ENCODE peak calls at places on chromosomes 11 and 22, in seven cellular contexts. Z, C, A, M, X, Y and K are unnamed samples.

GRCh38 chr22:27597703-27598444 is 203.7 kb downstream of the MN1 start:
- DNase-seq in X (no peak), A (no peak), Z (no peak), M (no peak), Y (peak), C (no peak), K (no peak)

GRCh38 chr11:61553373-61554171 is 27.3 kb downstream of the SYT7 start:
- DNase-seq in X (no peak), Y (no peak), Z (no peak), M (no peak), A (no peak), C (no peak), K (no peak)

GRCh38 chr22:42313804-42314581 is 43.5 kb upstream of the TCF20 start:
- DNase-seq in C (no peak), A (peak), Y (peak), M (no peak), Z (peak), X (peak), K (no peak)

GRCh38 chr11:130831506-130832385 is 84.5 kb downstream of the SNX19 start:
- DNase-seq in M (no peak), X (no peak), A (peak), Y (no peak), C (no peak), Z (no peak), K (no peak)

GRCh38 chr11:116928102-116928777 is 90.8 kb upstream of the APOA1 start:
- DNase-seq in Y (no peak), C (peak), M (no peak), A (no peak), Z (no peak), X (peak), K (peak)

GRCh38 chr11:35815556-35816315 is 128.1 kb upstream of the LDLRAD3 start:
- DNase-seq in A (no peak), Y (no peak), Z (no peak), C (no peak), M (no peak), X (no peak), K (no peak)

GRCh38 chr11:57649826-57650738 is at the start of gene YPEL4:
- DNase-seq in M (peak), Z (peak), A (peak), X (no peak), Y (no peak), C (no peak), K (no peak)

GRCh38 chr22:23613193-23613973 is 18.7 kb downstream of the DRICH1 start:
- DNase-seq in A (no peak), C (no peak), X (no peak), Z (no peak), M (no peak), Y (no peak), K (no peak)

GRCh38 chr11:58392741-58393140 is 13.9 kb downstream of the OR5B3 start:
- DNase-seq in Z (no peak), Y (no peak), X (no peak), C (no peak), M (no peak), A (no peak), K (no peak)

GRCh38 chr11:126939552-126939951 is 61.0 kb downstream of the KIRREL3 start:
- DNase-seq in C (no peak), X (no peak), A (no peak), M (no peak), Y (no peak), Z (no peak), K (no peak)

GRCh38 chr22:50507991-50508884 is at the start of gene NCAPH2:
- DNase-seq in Y (peak), Z (peak), X (peak), C (peak), A (peak), M (peak), K (peak)

GRCh38 chr11:63010934-63011439 is 4.7 kb downstream of the SLC22A8 start:
- DNase-seq in X (no peak), Z (no peak), A (no peak), C (no peak), Y (no peak), M (no peak), K (no peak)

GRCh38 chr11:118894192-118894591 is 10.5 kb downstream of the CXCR5 start:
- DNase-seq in A (no peak), Y (no peak), M (no peak), C (no peak), Z (no peak), X (no peak), K (no peak)

GRCh38 chr22:27578937-27579617 is 222.5 kb downstream of the MN1 start:
- DNase-seq in C (no peak), Z (no peak), M (no peak), Y (no peak), A (no peak), X (no peak), K (no peak)

GRCh38 chr22:31613286-31613903 is 48.6 kb downstream of the PISD start:
- DNase-seq in M (no peak), C (no peak), X (no peak), A (no peak), Z (no peak), Y (no peak), K (no peak)

GRCh38 chr11:44223261-44223660 is 86.7 kb downstream of the ALX4 start:
- DNase-seq in Z (no peak), A (no peak), C (no peak), X (no peak), Y (no peak), M (no peak), K (no peak)

GRCh38 chr11:102497061-102497460 is 33.5 kb downstream of the MMP7 start:
- DNase-seq in M (no peak), Y (no peak), A (no peak), C (no peak), X (no peak), Z (no peak), K (no peak)

GRCh38 chr11:57547854-57548377 is 10.5 kb downstream of the SMTNL1 start:
- DNase-seq in A (no peak), M (no peak), Y (no peak), X (peak), C (no peak), Z (no peak), K (peak)

GRCh38 chr11:118198370-118198769 is 21.9 kb upstream of the SCN2B start:
- DNase-seq in M (peak), C (no peak), A (peak), Z (peak), X (peak), Y (peak), K (peak)

GRCh38 chr11:34907934-34908593 is 8.1 kb downstream of the APIP start:
- DNase-seq in Y (no peak), X (no peak), M (no peak), C (no peak), Z (no peak), A (no peak), K (no peak)

GRCh38 chr11:75539459-75540022 is 13.8 kb upstream of the GDPD5 start:
- DNase-seq in Y (no peak), X (no peak), Z (no peak), A (no peak), M (no peak), C (no peak), K (no peak)

GRCh38 chr11:72641900-72642814 is 32.1 kb downstream of the PDE2A start:
- DNase-seq in M (peak), Y (no peak), Z (peak), A (peak), X (peak), C (no peak), K (no peak)

GRCh38 chr11:125874556-125875124 is 12.8 kb upstream of the HYLS1 start:
- DNase-seq in X (peak), A (peak), C (no peak), Y (peak), Z (peak), M (no peak), K (no peak)

GRCh38 chr22:28594784-28595324 is 84.8 kb downstream of the TTC28 start:
- DNase-seq in Z (no peak), A (peak), C (no peak), Y (peak), X (peak), M (no peak), K (no peak)

GRCh38 chr11:73555615-73556014 is 42.3 kb downstream of the FAM168A start:
- DNase-seq in Y (no peak), X (no peak), M (no peak), A (no peak), Z (no peak), C (no peak), K (no peak)

GRCh38 chr11:3947084-3947483 is 91.6 kb downstream of the STIM1 start:
- DNase-seq in Z (peak), X (no peak), M (no peak), Y (no peak), A (no peak), C (peak), K (no peak)
- TF ChIP-seq POLR2AphosphoS5 in Z (peak), X (no peak), M (no peak), Y (no peak), A (no peak), C (no peak), K (no peak)

DNA sequence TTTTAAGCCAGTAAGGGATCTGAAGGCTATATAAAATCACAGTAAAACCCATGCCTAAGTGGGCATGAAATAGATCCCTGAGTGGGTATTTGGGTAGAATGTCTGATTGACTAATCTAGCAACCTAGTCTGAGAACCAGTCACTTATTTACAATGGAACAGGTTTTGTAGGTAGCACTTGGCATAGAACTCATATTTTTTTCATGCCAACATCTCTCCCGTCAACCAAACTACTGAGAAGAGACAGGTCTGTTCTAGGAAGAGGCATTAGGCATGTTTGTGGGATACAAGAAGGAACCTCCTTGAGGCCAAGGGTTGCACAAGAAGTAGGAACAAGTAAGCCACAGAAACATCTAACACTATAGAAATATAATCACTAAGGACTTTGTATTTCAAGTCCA is 840.4 kb upstream of the TENM4 start:
- DNase-seq in M (no peak), A (no peak), Z (no peak), C (no peak), X (no peak), Y (no peak), K (no peak)
- TF ChIP-seq POLR2AphosphoS5 in M (no peak), A (no peak), Z (no peak), C (no peak), X (no peak), Y (no peak), K (no peak)

GRCh38 chr22:37802310-37803194 is 5.2 kb upstream of the GCAT start:
- DNase-seq in C (no peak), Y (no peak), X (no peak), A (peak), Z (peak), M (no peak), K (no peak)
- TF ChIP-seq POLR2AphosphoS5 in C (no peak), Y (no peak), X (no peak), A (peak), Z (peak), M (no peak), K (no peak)

GRCh38 chr22:38177926-38178604 is 3.6 kb downstream of the PLA2G6 start:
- DNase-seq in M (peak), Y (peak), A (peak), Z (peak), C (no peak), X (no peak), K (no peak)
- TF ChIP-seq POLR2AphosphoS5 in M (no peak), Y (peak), A (no peak), Z (no peak), C (no peak), X (no peak), K (no peak)

GRCh38 chr22:46453829-46454220 is 83.6 kb downstream of the CELSR1 start:
- DNase-seq in Y (no peak), A (no peak), Z (no peak), M (no peak), X (no peak), C (no peak), K (no peak)

GRCh38 chr22:46451741-46452140 is 85.7 kb downstream of the CELSR1 start:
- DNase-seq in Y (no peak), Z (no peak), M (no peak), C (no peak), A (no peak), X (no peak), K (no peak)

GRCh38 chr22:46454233-46454909 is 83.0 kb downstream of the CELSR1 start:
- DNase-seq in Z (no peak), Y (no peak), M (no peak), C (no peak), X (no peak), A (no peak), K (no peak)

GRCh38 chr22:46452195-46453005 is 85.0 kb downstream of the CELSR1 start:
- DNase-seq in A (no peak), Y (no peak), Z (no peak), X (no peak), C (no peak), M (no peak), K (no peak)

GRCh38 chr22:46453006-46453828 is 84.2 kb downstream of the CELSR1 start:
- DNase-seq in C (no peak), A (no peak), Z (no peak), X (no peak), M (no peak), Y (no peak), K (no peak)
- TF ChIP-seq POLR2AphosphoS5 in C (no peak), A (no peak), Z (no peak), X (no peak), M (no peak), Y (no peak), K (no peak)

GRCh38 chr11:55719608-55720160 is 53.6 kb upstream of the OR5D13 start:
- DNase-seq in A (no peak), Z (no peak), M (no peak), X (no peak), Y (no peak), C (no peak), K (no peak)
- TF ChIP-seq POLR2AphosphoS5 in A (no peak), Z (no peak), M (no peak), X (no peak), Y (no peak), C (no peak), K (no peak)

DNA sequence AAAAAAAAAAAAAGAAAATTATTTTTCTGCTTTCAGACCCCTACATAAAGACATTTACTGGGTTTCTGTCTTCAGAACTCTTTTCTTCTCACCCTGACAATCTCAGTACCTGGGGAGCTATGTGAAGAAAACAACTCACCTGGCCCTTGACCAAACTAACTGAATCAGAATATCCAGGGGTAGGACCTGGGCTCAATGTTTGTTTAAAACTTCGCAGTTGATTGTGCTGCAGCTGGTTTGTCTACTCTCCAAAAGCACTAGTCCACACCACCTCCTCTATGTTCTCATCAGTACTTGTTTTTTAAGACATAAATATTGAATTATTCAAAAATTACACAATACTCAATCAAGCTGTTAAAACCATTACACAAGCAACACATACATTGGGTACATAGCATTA is 34.8 kb downstream of the EIF3F start:
- DNase-seq in Y (no peak), M (no peak), A (no peak), Z (no peak), C (no peak), X (no peak), K (no peak)
- TF ChIP-seq POLR2AphosphoS5 in Y (no peak), M (no peak), A (no peak), Z (no peak), C (no peak), X (no peak), K (no peak)

GRCh38 chr11:47187723-47188122 is 1.5 kb upstream of the PACSIN3 start:
- DNase-seq in A (no peak), Y (no peak), M (no peak), Z (no peak), X (no peak), C (no peak), K (no peak)

GRCh38 chr11:47188262-47188661 is 2.0 kb upstream of the PACSIN3 start:
- DNase-seq in M (no peak), C (no peak), A (no peak), Y (no peak), X (no peak), Z (no peak), K (no peak)

GRCh38 chr11:47185305-47186075 is 744 bp downstream of the PACSIN3 start:
- DNase-seq in Z (peak), M (peak), A (peak), X (no peak), C (no peak), Y (no peak), K (no peak)

GRCh38 chr11:47186076-47186936 is at the start of gene PACSIN3:
- DNase-seq in X (peak), Y (no peak), C (no peak), M (no peak), Z (peak), A (peak), K (peak)

GRCh38 chr11:47186937-47187681 is 875 bp upstream of the PACSIN3 start:
- DNase-seq in A (peak), Z (peak), X (peak), M (no peak), Y (no peak), C (no peak), K (peak)
- TF ChIP-seq POLR2AphosphoS5 in A (peak), Z (peak), X (no peak), M (no peak), Y (peak), C (no peak), K (no peak)

GRCh38 chr11:67629386-67630229 is at the start of gene NUDT8:
- DNase-seq in A (peak), Z (peak), C (peak), M (peak), X (peak), Y (peak), K (peak)
- TF ChIP-seq POLR2AphosphoS5 in A (peak), Z (peak), C (peak), M (no peak), X (no peak), Y (peak), K (no peak)